ENCODE peak calls at places on chromosomes 4 and X, in seven cellular contexts. X is neural crest cell; O is ACHN; Y is NCI-H1092; M is fibroblast of mammary gland; E is effector memory CD4-positive, alpha-beta T cell; C is retinal pigment epithelial cell. I is an unnamed sample.
A peak's percentile ranks its signal among the peaks of the same experiment; 100 is the strongest.

GRCh38 chrX:69238153-69238959 is 73.1 kb upstream of the PJA1 start:
- DNase-seq in C (no peak), M (peak; percentile 7), X (no peak), E (no peak), Y (peak; percentile 84), O (no peak), I (no peak)

GRCh38 chr4:147526272-147526654 is 45.4 kb downstream of the EDNRA start:
- DNase-seq in Y (no peak), O (no peak), X (no peak), M (no peak), E (no peak), C (no peak), I (peak; percentile 47)

GRCh38 chrX:149505671-149506070 is 565 bp upstream of the IDS start:
- DNase-seq in E (no peak), M (no peak), O (no peak), C (no peak), Y (no peak), X (no peak), I (no peak)

GRCh38 chrX:926070-926469 is 286.4 kb downstream of the CRLF2 start:
- DNase-seq in C (no peak), Y (no peak), X (no peak), E (no peak), M (no peak), O (no peak), I (no peak)

GRCh38 chr4:145589923-145590702 is 29.1 kb upstream of the MMAA start:
- DNase-seq in O (no peak), M (peak; percentile 7), X (no peak), Y (no peak), E (no peak), C (no peak), I (no peak)

GRCh38 chrX:39755152-39756032 is 342.4 kb downstream of the BCOR start:
- DNase-seq in O (peak; percentile 85), C (peak; percentile 94), X (no peak), M (peak; percentile 95), Y (peak; percentile 38), E (no peak), I (peak; percentile 85)

GRCh38 chr4:5710065-5710961 is 688 bp upstream of the EVC start:
- DNase-seq in X (peak; percentile 18), C (no peak), Y (no peak), O (peak; percentile 31), E (no peak), M (no peak), I (peak; percentile 54)

GRCh38 chrX:72016881-72017783 is 106.5 kb downstream of the NHSL2 start:
- DNase-seq in E (no peak), O (no peak), M (no peak), C (no peak), Y (no peak), X (no peak), I (no peak)

GRCh38 chr4:15690020-15690809 is 8.6 kb downstream of the FAM200B start:
- DNase-seq in C (no peak), M (peak; percentile 81), X (no peak), Y (no peak), O (peak; percentile 97), E (no peak), I (peak; percentile 89)

GRCh38 chr4:36348403-36348938 is 67.1 kb downstream of the DTHD1 start:
- DNase-seq in C (no peak), O (no peak), X (no peak), M (no peak), Y (no peak), E (no peak), I (no peak)

I was measured in A673.